ENCODE peak calls at places on chromosomes 6 and 20, in five cellular contexts. One of them, this sample, is unnamed.

GRCh38 chr6:1595271-1596087 is 14.2 kb upstream of the FOXC1 start:
- DNase-seq in fibroblast of mammary gland: no peak
- DNase-seq in A549: no peak
- DNase-seq in pancreas: no peak
- DNase-seq in body of pancreas: peak
- DNase-seq in this sample: no peak

GRCh38 chr20:48191200-48191599 is 405.9 kb upstream of the SULF2 start:
- DNase-seq in fibroblast of mammary gland: peak
- DNase-seq in A549: no peak
- DNase-seq in pancreas: no peak
- DNase-seq in body of pancreas: no peak
- DNase-seq in this sample: peak

GRCh38 chr6:3202999-3203696 is 24.3 kb downstream of the TUBB2B start:
- DNase-seq in fibroblast of mammary gland: no peak
- DNase-seq in A549: no peak
- DNase-seq in pancreas: no peak
- DNase-seq in body of pancreas: no peak
- DNase-seq in this sample: peak

GRCh38 chr6:48099713-48100675 is 11.0 kb downstream of the PTCHD4 start:
- DNase-seq in fibroblast of mammary gland: no peak
- DNase-seq in A549: no peak
- DNase-seq in pancreas: no peak
- DNase-seq in body of pancreas: no peak
- DNase-seq in this sample: no peak

GRCh38 chr6:114000066-114000465 is 29.1 kb upstream of the HDAC2 start:
- DNase-seq in fibroblast of mammary gland: peak
- DNase-seq in A549: no peak
- DNase-seq in pancreas: no peak
- DNase-seq in body of pancreas: no peak
- DNase-seq in this sample: no peak

GRCh38 chr20:16147221-16147620 is 426.0 kb downstream of the KIF16B start:
- DNase-seq in fibroblast of mammary gland: no peak
- DNase-seq in A549: no peak
- DNase-seq in pancreas: no peak
- DNase-seq in body of pancreas: no peak
- DNase-seq in this sample: no peak

GRCh38 chr6:5282191-5282623 is 20.9 kb downstream of the FARS2 start:
- DNase-seq in fibroblast of mammary gland: no peak
- DNase-seq in A549: no peak
- DNase-seq in pancreas: no peak
- DNase-seq in body of pancreas: no peak
- DNase-seq in this sample: no peak

GRCh38 chr6:47780510-47781356 is 1.1 kb upstream of the OPN5 start:
- DNase-seq in fibroblast of mammary gland: peak
- DNase-seq in A549: peak
- DNase-seq in pancreas: no peak
- DNase-seq in body of pancreas: peak
- DNase-seq in this sample: peak

GRCh38 chr20:45044084-45044573 is 56.8 kb downstream of the KCNS1 start:
- DNase-seq in fibroblast of mammary gland: peak
- DNase-seq in A549: peak
- DNase-seq in pancreas: no peak
- DNase-seq in body of pancreas: peak
- DNase-seq in this sample: peak

GRCh38 chr6:144586986-144587385 is 301.9 kb downstream of the UTRN start:
- DNase-seq in fibroblast of mammary gland: no peak
- DNase-seq in A549: no peak
- DNase-seq in pancreas: no peak
- DNase-seq in body of pancreas: no peak
- DNase-seq in this sample: no peak
- TF ChIP-seq CTCF in fibroblast of mammary gland: no peak
- TF ChIP-seq CTCF in A549: no peak
- TF ChIP-seq CTCF in pancreas: no peak
- TF ChIP-seq CTCF in body of pancreas: no peak
- TF ChIP-seq CTCF in this sample: no peak

GRCh38 chr6:32977953-32978324 is 9.5 kb downstream of the BRD2 start:
- DNase-seq in fibroblast of mammary gland: no peak
- DNase-seq in A549: no peak
- DNase-seq in pancreas: no peak
- DNase-seq in body of pancreas: no peak
- DNase-seq in this sample: no peak

GRCh38 chr6:32976334-32977069 is 8.1 kb downstream of the BRD2 start:
- DNase-seq in fibroblast of mammary gland: no peak
- DNase-seq in A549: no peak
- DNase-seq in pancreas: no peak
- DNase-seq in body of pancreas: no peak
- DNase-seq in this sample: no peak

GRCh38 chr6:32975886-32976285 is 7.5 kb downstream of the BRD2 start:
- DNase-seq in fibroblast of mammary gland: no peak
- DNase-seq in A549: no peak
- DNase-seq in pancreas: no peak
- DNase-seq in body of pancreas: no peak
- DNase-seq in this sample: no peak

GRCh38 chr6:32979720-32980487 is 11.5 kb downstream of the BRD2 start:
- DNase-seq in fibroblast of mammary gland: no peak
- DNase-seq in A549: no peak
- DNase-seq in pancreas: no peak
- DNase-seq in body of pancreas: no peak
- DNase-seq in this sample: no peak

DNA sequence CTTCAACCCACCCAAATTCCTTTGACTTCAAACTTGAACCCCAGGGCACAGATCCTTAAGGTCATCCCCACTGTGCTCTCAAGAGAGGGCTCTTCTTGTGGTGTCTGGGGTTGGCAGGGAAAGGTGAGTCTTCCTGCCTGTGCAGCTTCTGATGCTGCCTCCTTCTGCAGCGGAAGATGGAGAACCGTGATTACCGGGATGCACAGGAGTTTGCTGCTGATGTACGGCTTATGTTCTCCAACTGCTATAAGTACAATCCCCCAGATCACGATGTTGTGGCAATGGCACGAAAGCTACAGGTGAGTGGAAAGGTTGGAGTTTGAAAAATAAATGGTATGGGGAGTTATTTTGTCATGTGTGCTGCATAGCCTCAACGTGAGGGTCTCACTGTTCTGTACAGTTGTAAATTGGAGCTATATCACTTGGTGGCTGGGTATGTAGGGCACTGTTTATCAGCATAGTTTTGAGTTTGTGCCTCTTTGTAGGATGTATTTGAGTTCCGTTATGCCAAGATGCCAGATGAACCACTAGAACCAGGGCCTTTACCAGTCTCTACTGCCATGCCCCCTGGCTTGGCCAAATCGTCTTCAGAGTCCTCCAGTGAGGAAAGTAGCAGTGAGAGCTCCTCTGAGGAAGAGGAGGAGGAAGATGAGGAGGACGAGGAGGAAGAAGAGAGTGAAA is 9.0 kb downstream of the BRD2 start:
- DNase-seq in fibroblast of mammary gland: no peak
- DNase-seq in A549: no peak
- DNase-seq in pancreas: no peak
- DNase-seq in body of pancreas: no peak
- DNase-seq in this sample: no peak
- H3K4me3 ChIP-seq in fibroblast of mammary gland: no peak
- H3K4me3 ChIP-seq in A549: no peak
- H3K4me3 ChIP-seq in pancreas: no peak
- H3K4me3 ChIP-seq in body of pancreas: no peak
- H3K4me3 ChIP-seq in this sample: no peak

DNA sequence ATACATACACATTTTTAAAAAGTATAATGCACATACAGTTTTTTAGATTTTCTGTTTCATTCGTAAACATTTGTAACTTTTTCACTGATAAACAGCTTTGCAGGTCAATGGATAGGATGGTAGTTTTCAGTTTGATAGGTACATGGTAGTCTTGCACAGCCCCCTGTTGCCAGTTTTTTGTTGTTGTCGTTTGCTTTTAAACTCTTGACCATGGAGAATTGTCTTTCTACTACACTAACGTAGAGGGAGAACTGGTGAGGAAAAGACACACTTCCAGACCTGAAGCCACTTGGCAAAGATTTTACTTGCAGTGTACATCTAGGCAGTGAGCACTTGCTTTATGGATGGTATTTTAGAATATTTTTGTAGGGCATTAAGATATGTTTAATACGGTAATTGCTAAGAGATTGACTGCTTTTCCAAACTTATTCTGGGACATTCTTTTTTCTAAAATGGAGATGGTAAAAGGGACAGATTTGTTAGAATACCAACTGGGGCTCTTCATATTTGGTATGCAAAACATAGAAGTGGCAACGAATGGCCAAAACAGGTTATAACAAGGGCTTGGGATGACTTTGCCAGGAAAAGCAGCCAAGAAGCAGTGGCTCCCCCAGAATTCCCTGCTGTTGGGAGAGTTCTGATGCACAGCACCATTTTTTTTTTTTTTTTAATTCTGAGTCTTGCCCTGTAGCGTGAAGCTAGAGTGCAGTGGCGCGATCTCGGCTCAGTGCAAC is 1.5 kb downstream of the PYGB start:
- DNase-seq in fibroblast of mammary gland: peak
- DNase-seq in A549: no peak
- DNase-seq in pancreas: no peak
- DNase-seq in body of pancreas: no peak
- DNase-seq in this sample: peak
- TF ChIP-seq CTCF in fibroblast of mammary gland: peak
- TF ChIP-seq CTCF in A549: peak
- TF ChIP-seq CTCF in pancreas: no peak
- TF ChIP-seq CTCF in body of pancreas: no peak
- TF ChIP-seq CTCF in this sample: peak

GRCh38 chr6:111644893-111645430 is 39.3 kb upstream of the TRAF3IP2 start:
- DNase-seq in fibroblast of mammary gland: no peak
- DNase-seq in A549: no peak
- DNase-seq in pancreas: no peak
- DNase-seq in body of pancreas: no peak
- DNase-seq in this sample: no peak
- H3K4me3 ChIP-seq in fibroblast of mammary gland: no peak
- H3K4me3 ChIP-seq in A549: no peak
- H3K4me3 ChIP-seq in pancreas: no peak
- H3K4me3 ChIP-seq in body of pancreas: no peak
- H3K4me3 ChIP-seq in this sample: no peak

GRCh38 chr6:71404967-71405278 is 116.3 kb downstream of the OGFRL1 start:
- DNase-seq in fibroblast of mammary gland: no peak
- DNase-seq in A549: no peak
- DNase-seq in pancreas: no peak
- DNase-seq in body of pancreas: no peak
- DNase-seq in this sample: no peak

GRCh38 chr6:71403422-71404134 is 115.0 kb downstream of the OGFRL1 start:
- DNase-seq in fibroblast of mammary gland: no peak
- DNase-seq in A549: no peak
- DNase-seq in pancreas: no peak
- DNase-seq in body of pancreas: no peak
- DNase-seq in this sample: peak

GRCh38 chr6:71404145-71404966 is 115.7 kb downstream of the OGFRL1 start:
- DNase-seq in fibroblast of mammary gland: peak
- DNase-seq in A549: peak
- DNase-seq in pancreas: no peak
- DNase-seq in body of pancreas: no peak
- DNase-seq in this sample: peak

GRCh38 chr6:71400852-71401251 is 112.2 kb downstream of the OGFRL1 start:
- DNase-seq in fibroblast of mammary gland: no peak
- DNase-seq in A549: no peak
- DNase-seq in pancreas: no peak
- DNase-seq in body of pancreas: no peak
- DNase-seq in this sample: no peak

GRCh38 chr6:71402101-71402500 is 113.5 kb downstream of the OGFRL1 start:
- DNase-seq in fibroblast of mammary gland: no peak
- DNase-seq in A549: no peak
- DNase-seq in pancreas: no peak
- DNase-seq in body of pancreas: no peak
- DNase-seq in this sample: no peak
- TF ChIP-seq CTCF in fibroblast of mammary gland: no peak
- TF ChIP-seq CTCF in A549: no peak
- TF ChIP-seq CTCF in pancreas: no peak
- TF ChIP-seq CTCF in body of pancreas: no peak
- TF ChIP-seq CTCF in this sample: no peak

GRCh38 chr20:36917943-36918342 is 33.6 kb downstream of the SAMHD1 start:
- DNase-seq in fibroblast of mammary gland: no peak
- DNase-seq in A549: no peak
- DNase-seq in pancreas: no peak
- DNase-seq in body of pancreas: no peak
- DNase-seq in this sample: no peak
- H3K4me3 ChIP-seq in fibroblast of mammary gland: no peak
- H3K4me3 ChIP-seq in A549: no peak
- H3K4me3 ChIP-seq in pancreas: no peak
- H3K4me3 ChIP-seq in body of pancreas: no peak
- H3K4me3 ChIP-seq in this sample: no peak

DNA sequence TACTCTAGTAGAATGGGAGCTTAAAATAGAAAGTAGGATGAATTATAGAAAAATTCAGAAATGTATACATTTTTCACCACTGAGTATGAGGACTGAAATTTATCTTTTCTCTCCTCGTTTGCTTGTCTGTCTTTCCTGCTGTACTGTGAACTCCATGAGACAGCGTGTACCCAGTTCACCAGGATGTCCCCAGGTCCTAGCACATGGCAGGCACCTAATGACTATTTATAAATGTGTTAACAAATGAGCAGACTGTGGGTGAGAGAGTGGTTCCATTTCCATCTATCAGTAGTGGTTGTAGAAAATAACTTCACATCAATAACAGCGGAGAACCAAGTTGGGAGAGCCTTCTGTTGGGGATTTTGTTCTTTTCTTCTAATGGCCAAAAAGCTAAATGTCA is 106.3 kb downstream of the NUS1 start:
- DNase-seq in fibroblast of mammary gland: no peak
- DNase-seq in A549: no peak
- DNase-seq in pancreas: no peak
- DNase-seq in body of pancreas: no peak
- DNase-seq in this sample: no peak
- TF ChIP-seq CTCF in fibroblast of mammary gland: no peak
- TF ChIP-seq CTCF in A549: no peak
- TF ChIP-seq CTCF in pancreas: no peak
- TF ChIP-seq CTCF in body of pancreas: no peak
- TF ChIP-seq CTCF in this sample: no peak

GRCh38 chr6:158818008-158818579 is 1.1 kb downstream of the EZR start:
- DNase-seq in fibroblast of mammary gland: peak
- DNase-seq in A549: peak
- DNase-seq in pancreas: peak
- DNase-seq in body of pancreas: peak
- DNase-seq in this sample: peak

GRCh38 chr6:158817298-158818007 is 1.7 kb downstream of the EZR start:
- DNase-seq in fibroblast of mammary gland: no peak
- DNase-seq in A549: peak
- DNase-seq in pancreas: peak
- DNase-seq in body of pancreas: peak
- DNase-seq in this sample: no peak

GRCh38 chr6:158815379-158815724 is 3.8 kb downstream of the EZR start:
- DNase-seq in fibroblast of mammary gland: no peak
- DNase-seq in A549: no peak
- DNase-seq in pancreas: no peak
- DNase-seq in body of pancreas: no peak
- DNase-seq in this sample: no peak

GRCh38 chr6:158815915-158816314 is 3.3 kb downstream of the EZR start:
- DNase-seq in fibroblast of mammary gland: no peak
- DNase-seq in A549: no peak
- DNase-seq in pancreas: no peak
- DNase-seq in body of pancreas: no peak
- DNase-seq in this sample: no peak

GRCh38 chr6:158816329-158816728 is 2.8 kb downstream of the EZR start:
- DNase-seq in fibroblast of mammary gland: no peak
- DNase-seq in A549: peak
- DNase-seq in pancreas: no peak
- DNase-seq in body of pancreas: no peak
- DNase-seq in this sample: no peak
- H3K4me3 ChIP-seq in fibroblast of mammary gland: peak
- H3K4me3 ChIP-seq in A549: peak
- H3K4me3 ChIP-seq in pancreas: peak
- H3K4me3 ChIP-seq in body of pancreas: peak
- H3K4me3 ChIP-seq in this sample: peak

This sample was measured in fibroblast of pulmonary artery.